ENCODE peak calls at places on chromosome 10, in five cellular contexts. P, B, J, A and R are unnamed samples.

GRCh38 chr10:86359933-86360332 is 6.7 kb downstream of the GRID1 start:
- DNase-seq in B (no peak), P (no peak), J (no peak), A (no peak), R (no peak)

GRCh38 chr10:6525599-6526160 is 54.4 kb downstream of the PRKCQ start:
- DNase-seq in P (no peak), J (no peak), A (no peak), B (no peak), R (no peak)

GRCh38 chr10:26439436-26440090 is 1.4 kb downstream of the APBB1IP start:
- DNase-seq in A (no peak), B (no peak), P (peak), J (no peak), R (no peak)

GRCh38 chr10:78763651-78764395 is 304.9 kb upstream of the ZMIZ1 start:
- DNase-seq in A (no peak), P (no peak), J (no peak), B (peak), R (no peak)

GRCh38 chr10:28217848-28218247 is 85.0 kb downstream of the MPP7 start:
- DNase-seq in B (peak), P (no peak), J (no peak), A (no peak), R (no peak)

GRCh38 chr10:63866747-63867140 is 345.5 kb downstream of the REEP3 start:
- DNase-seq in J (no peak), A (no peak), B (no peak), P (peak), R (no peak)

GRCh38 chr10:49474901-49475300 is 64.0 kb downstream of the ERCC6 start:
- DNase-seq in B (no peak), J (no peak), P (no peak), A (no peak), R (no peak)

GRCh38 chr10:128463991-128464755 is 337.9 kb upstream of the MKI67 start:
- DNase-seq in B (no peak), J (no peak), A (peak), P (peak), R (no peak)

GRCh38 chr10:123544986-123545385 is 121.2 kb upstream of the GPR26 start:
- DNase-seq in B (no peak), A (no peak), J (no peak), P (no peak), R (no peak)